ENCODE peak calls at places on chromosome 18, in seven cellular contexts. U is esophagus squamous epithelium, H is GM13976, N is lower leg skin, O is HFF-Myc, B is RWPE1, Y is PC-3. D is an unnamed sample.

GRCh38 chr18:56245856-56246575 is 392.4 kb downstream of the TXNL1 start:
- DNase-seq in U (no peak), H (no peak), N (no peak), O (no peak), B (no peak), Y (peak; percentile 70), D (no peak)

GRCh38 chr18:55322176-55322735 is 265.7 kb downstream of the TCF4 start:
- DNase-seq in U (no peak), H (peak; percentile 75), N (peak; percentile 79), O (peak; percentile 92), B (peak; percentile 14), Y (peak; percentile 81), D (peak; percentile 60)

GRCh38 chr18:36544036-36544725 is 246.7 kb downstream of the FHOD3 start:
- DNase-seq in U (no peak), H (no peak), N (peak; percentile 34), O (no peak), B (peak; percentile 33), Y (no peak), D (no peak)

GRCh38 chr18:73087291-73087977 is 219.6 kb upstream of the NETO1 start:
- DNase-seq in U (no peak), H (no peak), N (no peak), O (no peak), B (no peak), Y (no peak), D (no peak)

GRCh38 chr18:27110319-27110718 is 74.8 kb downstream of the CHST9 start:
- DNase-seq in U (no peak), H (no peak), N (no peak), O (no peak), B (no peak), Y (no peak), D (no peak)

GRCh38 chr18:55731594-55732042 is 143.6 kb upstream of the TCF4 start:
- DNase-seq in U (no peak), H (no peak), N (no peak), O (no peak), B (no peak), Y (no peak), D (no peak)

GRCh38 chr18:62772860-62773584 is 57.7 kb downstream of the PHLPP1 start:
- DNase-seq in U (no peak), H (no peak), N (no peak), O (no peak), B (no peak), Y (no peak), D (no peak)

GRCh38 chr18:12305930-12306629 is 2.0 kb upstream of the TUBB6 start:
- DNase-seq in U (no peak), H (no peak), N (no peak), O (no peak), B (no peak), Y (no peak), D (no peak)

GRCh38 chr18:44450220-44450619 is 230.5 kb upstream of the SETBP1 start:
- DNase-seq in U (no peak), H (no peak), N (no peak), O (no peak), B (no peak), Y (no peak), D (no peak)

GRCh38 chr18:499351-500229 is 911 bp downstream of the COLEC12 start:
- DNase-seq in U (no peak), H (no peak), N (no peak), O (no peak), B (no peak), Y (peak; percentile 52), D (no peak)

GRCh38 chr18:77983270-77983669 is 733.6 kb downstream of the GALR1 start:
- DNase-seq in U (no peak), H (no peak), N (no peak), O (no peak), B (no peak), Y (no peak), D (no peak)

GRCh38 chr18:23036611-23037259 is 98.5 kb upstream of the CABLES1 start:
- DNase-seq in U (no peak), H (no peak), N (no peak), O (no peak), B (no peak), Y (no peak), D (no peak)

GRCh38 chr18:56910237-56910636 is 236.7 kb upstream of the BOD1L2 start:
- DNase-seq in U (no peak), H (no peak), N (no peak), O (no peak), B (no peak), Y (no peak), D (no peak)

GRCh38 chr18:26714739-26715138 is 150.8 kb downstream of the AQP4 start:
- DNase-seq in U (no peak), H (no peak), N (no peak), O (no peak), B (no peak), Y (no peak), D (no peak)

GRCh38 chr18:45374878-45375630 is 240.2 kb upstream of the SLC14A2 start:
- DNase-seq in U (no peak), H (no peak), N (no peak), O (no peak), B (no peak), Y (peak; percentile 49), D (no peak)

GRCh38 chr18:61869631-61870030 is 23.2 kb downstream of the RNF152 start:
- DNase-seq in U (no peak), H (no peak), N (no peak), O (no peak), B (no peak), Y (no peak), D (no peak)

GRCh38 chr18:27922780-27923179 is 254.2 kb downstream of the CDH2 start:
- DNase-seq in U (no peak), H (no peak), N (no peak), O (no peak), B (no peak), Y (no peak), D (no peak)

GRCh38 chr18:3380384-3380961 is 69.5 kb upstream of the TGIF1 start:
- DNase-seq in U (no peak), H (no peak), N (no peak), O (no peak), B (peak; percentile 79), Y (peak; percentile 71), D (no peak)
- TF ChIP-seq CTCF in U (no peak), H (no peak), N (no peak), O (no peak), B (no peak), Y (peak; percentile 53), D (no peak)

GRCh38 chr18:8507361-8507760 is 101.9 kb upstream of the RAB12 start:
- DNase-seq in U (no peak), H (no peak), N (no peak), O (no peak), B (no peak), Y (no peak), D (no peak)
- TF ChIP-seq CTCF in U (no peak), H (no peak), N (no peak), O (peak; percentile 56), B (no peak), Y (peak; percentile 52), D (no peak)

GRCh38 chr18:76307293-76307690 is 187.8 kb downstream of the ZNF516 start:
- DNase-seq in U (no peak), H (no peak), N (no peak), O (no peak), B (no peak), Y (no peak), D (no peak)

GRCh38 chr18:76306685-76307292 is 188.3 kb downstream of the ZNF516 start:
- DNase-seq in U (no peak), H (no peak), N (no peak), O (peak; percentile 7), B (no peak), Y (no peak), D (no peak)
- TF ChIP-seq CTCF in U (no peak), H (no peak), N (no peak), O (peak; percentile 39), B (no peak), Y (no peak), D (no peak)

DNA sequence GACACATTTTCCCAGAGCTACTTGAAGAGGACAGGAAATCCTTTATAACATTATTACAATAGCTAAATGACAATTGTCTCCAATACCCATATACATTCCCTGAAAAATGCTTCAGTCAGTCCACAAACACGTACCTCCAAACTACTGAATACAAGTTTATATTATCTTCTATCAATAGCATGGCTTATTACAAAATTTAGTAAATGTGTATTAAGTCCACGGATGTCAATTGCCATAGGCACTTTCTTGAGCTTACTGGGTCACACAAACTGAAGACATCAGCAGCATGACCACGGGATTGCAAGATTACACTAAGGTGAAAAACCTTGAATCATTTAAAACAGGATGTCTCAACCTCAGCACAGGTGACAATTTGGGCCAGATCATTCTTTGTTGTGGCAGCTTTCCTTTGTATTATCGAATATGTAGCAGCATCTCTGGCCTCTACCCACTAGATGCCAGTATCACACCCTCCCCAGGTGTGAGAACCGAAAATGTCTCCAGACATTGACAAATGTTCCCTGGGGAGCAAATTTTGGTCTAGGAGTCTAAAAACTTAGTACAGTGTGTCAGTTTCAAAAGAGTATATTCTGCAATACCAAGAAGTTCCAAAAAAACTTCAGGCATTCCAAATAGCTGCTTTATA is 1.4 kb downstream of the MBD2 start:
- DNase-seq in U (no peak), H (no peak), N (no peak), O (no peak), B (peak; percentile 4), Y (no peak), D (no peak)
- TF ChIP-seq CTCF in U (no peak), H (peak; percentile 27), N (no peak), O (peak; percentile 11), B (peak; percentile 50), Y (peak; percentile 50), D (no peak)

DNA sequence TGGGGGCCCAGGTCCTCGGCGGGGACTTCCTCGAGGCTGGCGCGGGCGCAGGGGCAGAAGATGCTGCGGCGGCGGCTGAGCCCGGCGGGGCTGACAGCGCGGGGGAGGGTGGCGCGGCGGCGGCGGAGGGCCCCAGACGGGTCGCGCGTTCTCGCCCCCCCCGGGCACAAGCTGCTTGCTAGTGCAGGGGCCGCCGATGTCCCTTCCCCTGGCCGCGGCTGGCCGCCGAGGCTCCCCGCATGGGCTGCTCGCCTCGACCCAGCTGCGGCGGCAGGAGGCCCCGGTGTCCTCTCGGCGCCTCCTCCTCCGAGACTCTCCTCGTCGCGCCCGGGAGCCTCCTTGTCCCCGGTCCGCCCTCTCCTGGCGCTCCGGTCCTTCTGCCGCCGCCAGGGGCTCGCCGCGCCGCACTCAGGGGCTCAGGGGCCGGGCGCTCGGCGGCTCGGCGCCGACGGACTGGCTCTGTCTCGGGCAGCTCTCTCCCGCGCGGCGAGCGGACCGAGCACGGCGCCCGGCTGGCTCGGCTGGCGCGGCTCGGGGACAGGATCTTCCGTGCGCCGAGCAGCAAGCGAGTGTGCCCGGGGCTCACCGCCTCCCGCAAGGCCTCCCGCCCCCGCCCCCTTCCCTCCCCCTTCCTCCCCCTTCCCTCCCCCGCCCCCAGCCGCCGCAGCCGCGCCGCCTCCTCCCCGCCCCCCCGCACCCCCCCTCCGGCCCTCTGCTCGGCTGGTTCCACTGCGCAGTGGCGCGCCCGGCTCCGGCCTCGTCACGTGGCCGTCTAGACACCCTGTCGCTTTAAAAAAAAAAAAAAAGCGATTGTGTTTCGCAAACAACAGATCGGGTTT is 902 bp upstream of the SMAD7 start:
- DNase-seq in U (peak; percentile 42), H (peak; percentile 89), N (peak; percentile 81), O (no peak), B (peak; percentile 61), Y (peak; percentile 61), D (peak; percentile 77)
- TF ChIP-seq CTCF in U (no peak), H (peak; percentile 5), N (no peak), O (no peak), B (no peak), Y (no peak), D (no peak)